ENCODE peak calls at places on chromosome 2, in nine cellular contexts. One of them, this sample, is unnamed. For H3K4me1, the result is how much of the 10 kb centered on the place peaks cover.

GRCh38 chr2:137180012-137180411 is 414.7 kb downstream of the THSD7B start:
- DNase-seq in H9: no peak
- DNase-seq in prostate gland: no peak
- DNase-seq in right atrium auricular region: no peak
- DNase-seq in fibroblast of lung: no peak
- DNase-seq in OCI-LY7: no peak
- DNase-seq in stomach: no peak
- DNase-seq in CD8-positive, alpha-beta T cell: no peak
- DNase-seq in SJSA1: no peak
- DNase-seq in this sample: no peak

GRCh38 chr2:204550738-204551137 is 5.5 kb downstream of the PARD3B start:
- DNase-seq in H9: no peak
- DNase-seq in prostate gland: no peak
- DNase-seq in right atrium auricular region: no peak
- DNase-seq in fibroblast of lung: peak
- DNase-seq in OCI-LY7: no peak
- DNase-seq in stomach: no peak
- DNase-seq in CD8-positive, alpha-beta T cell: no peak
- DNase-seq in SJSA1: peak
- DNase-seq in this sample: no peak

GRCh38 chr2:28470759-28471158 is 25.1 kb upstream of the PLB1 start:
- DNase-seq in H9: no peak
- DNase-seq in prostate gland: no peak
- DNase-seq in right atrium auricular region: no peak
- DNase-seq in fibroblast of lung: no peak
- DNase-seq in OCI-LY7: no peak
- DNase-seq in stomach: no peak
- DNase-seq in CD8-positive, alpha-beta T cell: no peak
- DNase-seq in SJSA1: no peak
- DNase-seq in this sample: no peak

GRCh38 chr2:195343942-195344530 is 313.0 kb upstream of the SLC39A10 start:
- DNase-seq in H9: no peak
- DNase-seq in prostate gland: no peak
- DNase-seq in right atrium auricular region: no peak
- DNase-seq in fibroblast of lung: peak
- DNase-seq in OCI-LY7: no peak
- DNase-seq in stomach: no peak
- DNase-seq in CD8-positive, alpha-beta T cell: no peak
- DNase-seq in SJSA1: no peak
- DNase-seq in this sample: no peak

GRCh38 chr2:120238728-120239487 is 13.7 kb upstream of the RALB start:
- DNase-seq in H9: peak
- DNase-seq in prostate gland: no peak
- DNase-seq in right atrium auricular region: no peak
- DNase-seq in fibroblast of lung: peak
- DNase-seq in OCI-LY7: no peak
- DNase-seq in stomach: peak
- DNase-seq in CD8-positive, alpha-beta T cell: no peak
- DNase-seq in SJSA1: peak
- DNase-seq in this sample: no peak

GRCh38 chr2:61493523-61493942 is 22.6 kb upstream of the USP34 start:
- DNase-seq in H9: no peak
- DNase-seq in prostate gland: no peak
- DNase-seq in right atrium auricular region: no peak
- DNase-seq in fibroblast of lung: peak
- DNase-seq in OCI-LY7: peak
- DNase-seq in stomach: no peak
- DNase-seq in CD8-positive, alpha-beta T cell: no peak
- DNase-seq in SJSA1: no peak
- DNase-seq in this sample: no peak

GRCh38 chr2:216700778-216701177 is 5.4 kb upstream of the IGFBP5 start:
- DNase-seq in H9: no peak
- DNase-seq in prostate gland: no peak
- DNase-seq in right atrium auricular region: no peak
- DNase-seq in fibroblast of lung: no peak
- DNase-seq in OCI-LY7: no peak
- DNase-seq in stomach: no peak
- DNase-seq in CD8-positive, alpha-beta T cell: no peak
- DNase-seq in SJSA1: no peak
- DNase-seq in this sample: peak

GRCh38 chr2:22904126-22904684 is 480.8 kb upstream of the KLHL29 start:
- DNase-seq in H9: peak
- DNase-seq in prostate gland: no peak
- DNase-seq in right atrium auricular region: no peak
- DNase-seq in fibroblast of lung: no peak
- DNase-seq in OCI-LY7: peak
- DNase-seq in stomach: peak
- DNase-seq in CD8-positive, alpha-beta T cell: no peak
- DNase-seq in SJSA1: no peak
- DNase-seq in this sample: peak

GRCh38 chr2:106970471-106971261 is 84.7 kb upstream of the ST6GAL2 start:
- DNase-seq in H9: no peak
- DNase-seq in prostate gland: no peak
- DNase-seq in right atrium auricular region: no peak
- DNase-seq in fibroblast of lung: peak
- DNase-seq in OCI-LY7: no peak
- DNase-seq in stomach: no peak
- DNase-seq in CD8-positive, alpha-beta T cell: no peak
- DNase-seq in SJSA1: no peak
- DNase-seq in this sample: no peak

GRCh38 chr2:200453853-200454524 is 55.9 kb downstream of the KCTD18 start:
- DNase-seq in H9: no peak
- DNase-seq in prostate gland: no peak
- DNase-seq in right atrium auricular region: no peak
- DNase-seq in fibroblast of lung: no peak
- DNase-seq in OCI-LY7: no peak
- DNase-seq in stomach: no peak
- DNase-seq in CD8-positive, alpha-beta T cell: no peak
- DNase-seq in SJSA1: no peak
- DNase-seq in this sample: no peak

GRCh38 chr2:4763009-4763408 is 929.2 kb upstream of the SOX11 start:
- DNase-seq in H9: peak
- DNase-seq in prostate gland: peak
- DNase-seq in right atrium auricular region: no peak
- DNase-seq in fibroblast of lung: peak
- DNase-seq in OCI-LY7: peak
- DNase-seq in stomach: no peak
- DNase-seq in CD8-positive, alpha-beta T cell: no peak
- DNase-seq in SJSA1: no peak
- DNase-seq in this sample: peak

GRCh38 chr2:10452334-10452733 is 4.2 kb upstream of the ODC1 start:
- DNase-seq in H9: no peak
- DNase-seq in prostate gland: peak
- DNase-seq in right atrium auricular region: no peak
- DNase-seq in fibroblast of lung: peak
- DNase-seq in OCI-LY7: no peak
- DNase-seq in stomach: peak
- DNase-seq in CD8-positive, alpha-beta T cell: no peak
- DNase-seq in SJSA1: peak
- DNase-seq in this sample: peak

GRCh38 chr2:14903709-14904374 is 271.3 kb downstream of the LRATD1 start:
- DNase-seq in H9: peak
- DNase-seq in prostate gland: no peak
- DNase-seq in right atrium auricular region: no peak
- DNase-seq in fibroblast of lung: no peak
- DNase-seq in OCI-LY7: peak
- DNase-seq in stomach: peak
- DNase-seq in CD8-positive, alpha-beta T cell: peak
- DNase-seq in SJSA1: no peak
- DNase-seq in this sample: peak

GRCh38 chr2:29270606-29271005 is 155.4 kb downstream of the CLIP4 start:
- DNase-seq in H9: no peak
- DNase-seq in prostate gland: no peak
- DNase-seq in right atrium auricular region: no peak
- DNase-seq in fibroblast of lung: no peak
- DNase-seq in OCI-LY7: no peak
- DNase-seq in stomach: no peak
- DNase-seq in CD8-positive, alpha-beta T cell: no peak
- DNase-seq in SJSA1: no peak
- DNase-seq in this sample: no peak

GRCh38 chr2:101546376-101547058 is 71.6 kb upstream of the RFX8 start:
- DNase-seq in H9: no peak
- DNase-seq in prostate gland: no peak
- DNase-seq in right atrium auricular region: no peak
- DNase-seq in fibroblast of lung: peak
- DNase-seq in OCI-LY7: no peak
- DNase-seq in stomach: no peak
- DNase-seq in CD8-positive, alpha-beta T cell: no peak
- DNase-seq in SJSA1: no peak
- DNase-seq in this sample: no peak

GRCh38 chr2:62705859-62706720 is 577 bp downstream of the EHBP1 start:
- DNase-seq in H9: peak
- DNase-seq in prostate gland: peak
- DNase-seq in right atrium auricular region: peak
- DNase-seq in fibroblast of lung: peak
- DNase-seq in OCI-LY7: peak
- DNase-seq in stomach: peak
- DNase-seq in CD8-positive, alpha-beta T cell: no peak
- DNase-seq in SJSA1: peak
- DNase-seq in this sample: peak

GRCh38 chr2:239142806-239143205 is 258.0 kb downstream of the HDAC4 start:
- DNase-seq in H9: no peak
- DNase-seq in prostate gland: no peak
- DNase-seq in right atrium auricular region: no peak
- DNase-seq in fibroblast of lung: no peak
- DNase-seq in OCI-LY7: no peak
- DNase-seq in stomach: no peak
- DNase-seq in CD8-positive, alpha-beta T cell: no peak
- DNase-seq in SJSA1: no peak
- DNase-seq in this sample: no peak

GRCh38 chr2:235149240-235149641 is 197.4 kb downstream of the SH3BP4 start:
- DNase-seq in H9: no peak
- DNase-seq in prostate gland: no peak
- DNase-seq in right atrium auricular region: no peak
- DNase-seq in fibroblast of lung: no peak
- DNase-seq in OCI-LY7: no peak
- DNase-seq in stomach: no peak
- DNase-seq in CD8-positive, alpha-beta T cell: no peak
- DNase-seq in SJSA1: peak
- DNase-seq in this sample: peak

GRCh38 chr2:229410946-229411345 is 139.9 kb upstream of the PID1 start:
- DNase-seq in H9: no peak
- DNase-seq in prostate gland: peak
- DNase-seq in right atrium auricular region: no peak
- DNase-seq in fibroblast of lung: no peak
- DNase-seq in OCI-LY7: no peak
- DNase-seq in stomach: no peak
- DNase-seq in CD8-positive, alpha-beta T cell: no peak
- DNase-seq in SJSA1: no peak
- DNase-seq in this sample: no peak

GRCh38 chr2:229408982-229409381 is 137.9 kb upstream of the PID1 start:
- DNase-seq in H9: no peak
- DNase-seq in prostate gland: no peak
- DNase-seq in right atrium auricular region: no peak
- DNase-seq in fibroblast of lung: no peak
- DNase-seq in OCI-LY7: no peak
- DNase-seq in stomach: no peak
- DNase-seq in CD8-positive, alpha-beta T cell: no peak
- DNase-seq in SJSA1: no peak
- DNase-seq in this sample: no peak

GRCh38 chr2:229410312-229410711 is 139.2 kb upstream of the PID1 start:
- DNase-seq in H9: no peak
- DNase-seq in prostate gland: no peak
- DNase-seq in right atrium auricular region: no peak
- DNase-seq in fibroblast of lung: no peak
- DNase-seq in OCI-LY7: no peak
- DNase-seq in stomach: no peak
- DNase-seq in CD8-positive, alpha-beta T cell: no peak
- DNase-seq in SJSA1: no peak
- DNase-seq in this sample: no peak

GRCh38 chr2:229408356-229408755 is 137.3 kb upstream of the PID1 start:
- DNase-seq in H9: no peak
- DNase-seq in prostate gland: peak
- DNase-seq in right atrium auricular region: peak
- DNase-seq in fibroblast of lung: peak
- DNase-seq in OCI-LY7: no peak
- DNase-seq in stomach: peak
- DNase-seq in CD8-positive, alpha-beta T cell: no peak
- DNase-seq in SJSA1: peak
- DNase-seq in this sample: peak

GRCh38 chr2:229409751-229410181 is 138.7 kb upstream of the PID1 start:
- DNase-seq in H9: no peak
- DNase-seq in prostate gland: no peak
- DNase-seq in right atrium auricular region: no peak
- DNase-seq in fibroblast of lung: peak
- DNase-seq in OCI-LY7: no peak
- DNase-seq in stomach: no peak
- DNase-seq in CD8-positive, alpha-beta T cell: no peak
- DNase-seq in SJSA1: no peak
- DNase-seq in this sample: no peak
- H3K27ac ChIP-seq in H9: no peak
- H3K27ac ChIP-seq in prostate gland: peak
- H3K27ac ChIP-seq in right atrium auricular region: peak
- H3K27ac ChIP-seq in fibroblast of lung: peak
- H3K27ac ChIP-seq in OCI-LY7: no peak
- H3K27ac ChIP-seq in stomach: peak
- H3K27ac ChIP-seq in CD8-positive, alpha-beta T cell: no peak
- H3K27ac ChIP-seq in SJSA1: peak
- H3K27ac ChIP-seq in this sample: no peak

DNA sequence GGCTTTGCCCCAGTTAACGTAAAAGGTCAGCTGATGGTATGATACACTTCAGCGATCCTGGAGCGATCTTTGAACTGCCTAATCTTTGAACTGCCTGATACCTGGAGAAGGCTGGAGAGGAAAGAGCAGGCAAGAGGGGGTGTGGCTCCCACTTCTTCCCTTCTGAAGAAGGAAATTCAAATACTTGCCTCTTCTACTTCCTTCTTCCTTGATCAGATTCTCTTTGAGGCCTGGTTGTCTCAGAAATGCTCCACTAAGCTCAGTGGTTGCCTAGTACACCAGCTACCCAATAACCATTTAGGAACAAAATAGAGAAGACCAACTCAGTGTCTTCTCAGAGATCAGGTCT is 638 bp downstream of the GALM start:
- DNase-seq in H9: no peak
- DNase-seq in prostate gland: no peak
- DNase-seq in right atrium auricular region: no peak
- DNase-seq in fibroblast of lung: peak
- DNase-seq in OCI-LY7: peak
- DNase-seq in stomach: peak
- DNase-seq in CD8-positive, alpha-beta T cell: no peak
- DNase-seq in SJSA1: no peak
- DNase-seq in this sample: no peak
- H3K4me1 ChIP-seq in H9: under half
- H3K4me1 ChIP-seq in prostate gland: under half
- H3K4me1 ChIP-seq in right atrium auricular region: under half
- H3K4me1 ChIP-seq in fibroblast of lung: under half
- H3K4me1 ChIP-seq in OCI-LY7: under half
- H3K4me1 ChIP-seq in stomach: under half
- H3K4me1 ChIP-seq in CD8-positive, alpha-beta T cell: under half
- H3K4me1 ChIP-seq in SJSA1: under half
- H3K4me1 ChIP-seq in this sample: under half

GRCh38 chr2:36892805-36893204 is 73.5 kb downstream of the STRN start:
- DNase-seq in H9: no peak
- DNase-seq in prostate gland: peak
- DNase-seq in right atrium auricular region: no peak
- DNase-seq in fibroblast of lung: no peak
- DNase-seq in OCI-LY7: no peak
- DNase-seq in stomach: peak
- DNase-seq in CD8-positive, alpha-beta T cell: no peak
- DNase-seq in SJSA1: no peak
- DNase-seq in this sample: no peak
- H3K27ac ChIP-seq in H9: no peak
- H3K27ac ChIP-seq in prostate gland: peak
- H3K27ac ChIP-seq in right atrium auricular region: no peak
- H3K27ac ChIP-seq in fibroblast of lung: no peak
- H3K27ac ChIP-seq in OCI-LY7: no peak
- H3K27ac ChIP-seq in stomach: peak
- H3K27ac ChIP-seq in CD8-positive, alpha-beta T cell: no peak
- H3K27ac ChIP-seq in SJSA1: no peak
- H3K27ac ChIP-seq in this sample: no peak

GRCh38 chr2:197307933-197308521 is 2.6 kb downstream of the ANKRD44 start:
- DNase-seq in H9: no peak
- DNase-seq in prostate gland: no peak
- DNase-seq in right atrium auricular region: no peak
- DNase-seq in fibroblast of lung: no peak
- DNase-seq in OCI-LY7: peak
- DNase-seq in stomach: no peak
- DNase-seq in CD8-positive, alpha-beta T cell: no peak
- DNase-seq in SJSA1: no peak
- DNase-seq in this sample: no peak
- H3K4me1 ChIP-seq in H9: under half
- H3K4me1 ChIP-seq in prostate gland: under half
- H3K4me1 ChIP-seq in right atrium auricular region: under half
- H3K4me1 ChIP-seq in fibroblast of lung: under half
- H3K4me1 ChIP-seq in OCI-LY7: half or more
- H3K4me1 ChIP-seq in stomach: half or more
- H3K4me1 ChIP-seq in CD8-positive, alpha-beta T cell: half or more
- H3K4me1 ChIP-seq in SJSA1: under half
- H3K4me1 ChIP-seq in this sample: under half

This sample was measured in SJCRH30.